ENCODE peak calls at places on chromosomes 16 and 17, in six cellular contexts. F is cardiac muscle cell, I is B cell, P is BE2C, R is foreskin fibroblast, X is Caco-2. A is an unnamed sample.

GRCh38 chr17:63173450-63173849 is 207.4 kb downstream of the TANC2 start:
- DNase-seq in F (no peak), I (no peak), P (no peak), R (no peak), X (no peak), A (no peak)

GRCh38 chr16:88458039-88458772 is 5.1 kb downstream of the ZFPM1 start:
- DNase-seq in F (peak; percentile 63), I (no peak), P (peak; percentile 71), R (no peak), X (no peak), A (no peak)

GRCh38 chr17:36066365-36066945 is 2.4 kb downstream of the CCL18 start:
- DNase-seq in F (no peak), I (no peak), P (no peak), R (no peak), X (no peak), A (no peak)

GRCh38 chr17:45108595-45109521 is 23.5 kb downstream of the PLCD3 start:
- DNase-seq in F (no peak), I (no peak), P (no peak), R (peak; percentile 48), X (no peak), A (no peak)

GRCh38 chr17:76147211-76148014 is 6.4 kb upstream of the FOXJ1 start:
- DNase-seq in F (peak; percentile 50), I (no peak), P (no peak), R (peak; percentile 52), X (peak; percentile 57), A (no peak)

GRCh38 chr16:86773339-86773715 is 195.0 kb downstream of the FOXL1 start:
- DNase-seq in F (no peak), I (no peak), P (no peak), R (no peak), X (no peak), A (no peak)

GRCh38 chr16:27430923-27431484 is 29.0 kb downstream of the IL21R start:
- DNase-seq in F (peak; percentile 26), I (no peak), P (no peak), R (peak; percentile 35), X (no peak), A (peak; percentile 29)

GRCh38 chr17:31758646-31759045 is 100.4 kb downstream of the COPRS start:
- DNase-seq in F (no peak), I (no peak), P (no peak), R (peak; percentile 58), X (no peak), A (no peak)

DNA sequence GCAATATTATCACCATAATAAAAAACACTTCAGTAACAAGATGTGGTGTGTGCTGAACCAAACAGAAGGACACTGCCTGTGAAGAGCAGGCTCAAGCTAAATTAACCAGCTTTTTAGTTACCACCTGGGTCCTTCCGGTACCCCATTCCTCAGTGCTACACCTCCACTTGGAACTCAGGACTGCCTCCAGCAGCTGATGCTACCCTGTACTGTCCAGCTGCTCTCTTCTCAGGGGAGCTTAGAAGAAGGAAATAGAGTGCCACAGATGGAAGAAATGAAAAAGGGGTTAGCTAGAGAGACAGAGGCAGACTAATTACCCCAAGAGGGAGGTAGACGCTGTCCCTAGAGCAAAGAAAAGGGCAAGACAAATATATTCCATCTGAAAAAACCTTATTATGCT is 5.7 kb downstream of the MED13 start:
- DNase-seq in F (no peak), I (no peak), P (no peak), R (no peak), X (no peak), A (no peak)
- TF ChIP-seq CTCF in F (no peak), I (no peak), P (no peak), R (no peak), X (no peak), A (no peak)

DNA sequence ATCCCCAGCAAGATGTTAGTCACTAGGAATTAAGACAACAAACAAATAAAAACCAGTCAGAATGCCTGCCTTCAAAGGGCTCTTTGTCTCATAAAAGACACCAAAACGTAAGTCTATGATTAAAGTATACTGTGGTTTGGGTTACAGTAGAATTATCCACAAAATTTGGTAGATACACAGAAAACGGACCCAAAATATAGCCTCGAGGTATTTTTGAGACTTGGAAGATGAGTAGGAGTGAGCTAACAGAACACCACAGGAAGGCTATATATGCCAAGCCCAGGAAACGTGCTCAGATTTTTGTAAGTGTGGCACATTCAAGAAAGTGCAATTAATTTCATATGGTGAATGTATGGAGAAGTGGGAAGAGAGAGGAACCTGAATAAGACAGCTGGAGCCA is 831.4 kb downstream of the CDH11 start:
- DNase-seq in F (no peak), I (no peak), P (no peak), R (no peak), X (no peak), A (no peak)
- TF ChIP-seq CTCF in F (no peak), I (no peak), P (no peak), R (no peak), X (no peak), A (no peak)

GRCh38 chr17:7284911-7285310 is 3.4 kb downstream of the SLC2A4 start:
- DNase-seq in F (no peak), I (no peak), P (no peak), R (no peak), X (no peak), A (no peak)

GRCh38 chr17:7283471-7284216 is 2.1 kb downstream of the SLC2A4 start:
- DNase-seq in F (no peak), I (no peak), P (no peak), R (no peak), X (no peak), A (no peak)

GRCh38 chr17:7281953-7282751 is 634 bp downstream of the SLC2A4 start:
- DNase-seq in F (no peak), I (peak; percentile 45), P (no peak), R (no peak), X (no peak), A (no peak)

GRCh38 chr17:7281074-7281952 is at the start of gene SLC2A4:
- DNase-seq in F (peak; percentile 96), I (peak; percentile 96), P (peak; percentile 94), R (peak; percentile 98), X (peak; percentile 92), A (peak; percentile 68)

DNA sequence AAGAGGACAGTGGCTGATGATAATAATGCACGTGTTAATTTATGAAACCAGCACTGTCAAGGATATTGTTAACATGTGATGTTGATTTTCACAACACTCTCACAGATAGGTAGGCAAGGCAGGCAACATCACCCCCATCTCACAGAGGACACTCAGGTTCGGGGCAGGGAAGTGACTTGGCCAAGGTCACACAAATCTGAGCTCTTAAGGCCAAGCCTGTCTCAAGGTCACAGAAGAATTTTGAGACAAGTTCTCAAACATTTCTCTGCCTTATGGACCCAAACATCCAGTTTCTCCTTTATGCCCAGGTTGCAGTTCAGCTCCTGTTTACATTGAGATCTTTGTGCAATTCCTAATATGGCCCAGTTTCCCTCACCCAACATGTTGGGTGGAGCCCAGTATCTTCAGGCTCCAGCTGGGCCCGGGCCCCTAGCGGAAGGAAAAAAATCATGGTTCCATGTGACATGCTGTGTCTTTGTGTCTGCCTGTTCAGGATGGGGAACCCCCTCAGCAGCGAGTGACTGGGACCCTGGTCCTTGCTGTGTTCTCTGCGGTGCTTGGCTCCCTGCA is 1.3 kb downstream of the SLC2A4 start:
- DNase-seq in F (no peak), I (peak; percentile 33), P (no peak), R (no peak), X (no peak), A (no peak)
- TF ChIP-seq CTCF in F (no peak), I (no peak), P (no peak), R (no peak), X (no peak), A (no peak)

GRCh38 chr16:65572156-65572555 is 450.3 kb upstream of the CDH11 start:
- DNase-seq in F (peak; percentile 74), I (no peak), P (no peak), R (peak; percentile 83), X (no peak), A (no peak)
- TF ChIP-seq CTCF in F (peak; percentile 3), I (no peak), P (no peak), R (no peak), X (no peak), A (no peak)

GRCh38 chr17:13594310-13594709 is 7.4 kb downstream of the HS3ST3A1 start:
- DNase-seq in F (no peak), I (no peak), P (no peak), R (peak; percentile 51), X (no peak), A (no peak)

GRCh38 chr17:13594762-13595697 is 6.7 kb downstream of the HS3ST3A1 start:
- DNase-seq in F (peak; percentile 93), I (peak; percentile 70), P (peak; percentile 67), R (peak; percentile 92), X (peak; percentile 64), A (peak; percentile 78)

GRCh38 chr17:13593021-13593751 is 8.5 kb downstream of the HS3ST3A1 start:
- DNase-seq in F (no peak), I (no peak), P (no peak), R (no peak), X (no peak), A (no peak)

GRCh38 chr17:13592427-13592826 is 9.3 kb downstream of the HS3ST3A1 start:
- DNase-seq in F (peak; percentile 52), I (no peak), P (no peak), R (no peak), X (no peak), A (no peak)

GRCh38 chr17:13593757-13594156 is 8.0 kb downstream of the HS3ST3A1 start:
- DNase-seq in F (no peak), I (no peak), P (no peak), R (peak; percentile 80), X (no peak), A (no peak)
- TF ChIP-seq CTCF in F (no peak), I (no peak), P (no peak), R (no peak), X (no peak), A (no peak)

GRCh38 chr16:83847371-83848225 is 39.8 kb downstream of the HSBP1 start:
- DNase-seq in F (no peak), I (no peak), P (no peak), R (no peak), X (no peak), A (no peak)
- TF ChIP-seq CTCF in F (no peak), I (no peak), P (no peak), R (no peak), X (no peak), A (no peak)

GRCh38 chr17:6648181-6648580 is 3.2 kb downstream of the MED31 start:
- DNase-seq in F (no peak), I (no peak), P (no peak), R (peak; percentile 44), X (no peak), A (no peak)
- TF ChIP-seq CTCF in F (peak; percentile 9), I (no peak), P (peak; percentile 25), R (peak; percentile 5), X (no peak), A (no peak)

GRCh38 chr17:60601443-60602384 is 1.7 kb downstream of the PPM1D start:
- DNase-seq in F (peak; percentile 88), I (no peak), P (peak; percentile 61), R (peak; percentile 91), X (peak; percentile 71), A (no peak)
- TF ChIP-seq CTCF in F (no peak), I (peak; percentile 26), P (no peak), R (no peak), X (no peak), A (peak; percentile 23)

GRCh38 chr17:59387351-59388069 is 56.1 kb downstream of the YPEL2 start:
- DNase-seq in F (no peak), I (no peak), P (peak; percentile 69), R (peak; percentile 55), X (no peak), A (no peak)
- TF ChIP-seq CTCF in F (no peak), I (no peak), P (peak; percentile 22), R (no peak), X (no peak), A (no peak)